ENCODE peak calls at places on chromosomes 4 and X, in six cellular contexts. B, Z, Y, O, C and R are unnamed samples. For H3K9me3, the result is how much of the 10 kb centered on the place peaks cover.

GRCh38 chr4:123599920-123600394 is 203.4 kb downstream of the SPRY1 start:
- DNase-seq in C (peak), Y (peak), B (no peak), Z (peak), O (peak), R (peak)

GRCh38 chr4:2266181-2266580 is 4.3 kb upstream of the MXD4 start:
- DNase-seq in Z (peak), B (no peak), Y (no peak), O (peak), C (no peak), R (no peak)

GRCh38 chr4:113645771-113646455 is 115.6 kb downstream of the CAMK2D start:
- DNase-seq in C (peak), B (peak), O (peak), Z (no peak), Y (peak), R (no peak)

GRCh38 chr4:36651253-36651652 is 369.8 kb downstream of the DTHD1 start:
- DNase-seq in Z (no peak), Y (no peak), B (no peak), O (no peak), C (no peak), R (no peak)

GRCh38 chr4:78370625-78371372 is 180.8 kb upstream of the ANXA3 start:
- DNase-seq in Z (no peak), B (peak), C (no peak), Y (no peak), O (no peak), R (no peak)

GRCh38 chr4:147736458-147736857 is 4.6 kb downstream of the ARHGAP10 start:
- DNase-seq in O (no peak), B (peak), C (peak), Z (no peak), Y (no peak), R (no peak)

GRCh38 chr4:18322111-18322510 is 300.6 kb upstream of the LCORL start:
- DNase-seq in C (no peak), Z (no peak), O (no peak), Y (peak), B (no peak), R (no peak)

GRCh38 chr4:105666693-105667092 is 41.8 kb downstream of the INTS12 start:
- DNase-seq in Z (no peak), C (peak), B (peak), Y (peak), O (no peak), R (no peak)

GRCh38 chrX:143304518-143304917 is 212.8 kb downstream of the SPANXN3 start:
- DNase-seq in Y (no peak), O (no peak), B (no peak), Z (no peak), C (no peak), R (no peak)

GRCh38 chr4:160318567-160319220 is 1215.8 kb downstream of the RAPGEF2 start:
- DNase-seq in B (peak), Z (no peak), Y (no peak), C (no peak), O (no peak), R (no peak)

GRCh38 chr4:85720736-85721135 is 245.8 kb downstream of the ARHGAP24 start:
- DNase-seq in B (peak), O (no peak), Z (no peak), C (no peak), Y (no peak), R (no peak)

GRCh38 chr4:97404876-97405523 is 738.3 kb downstream of the STPG2 start:
- DNase-seq in O (no peak), Y (no peak), B (peak), C (no peak), Z (no peak), R (no peak)

GRCh38 chr4:1595789-1596325 is 88.3 kb downstream of the FAM53A start:
- DNase-seq in Z (no peak), B (no peak), O (no peak), C (no peak), Y (no peak), R (no peak)

GRCh38 chr4:174873931-174874330 is 44.2 kb upstream of the ADAM29 start:
- DNase-seq in Z (no peak), B (peak), O (no peak), Y (peak), C (no peak), R (no peak)

GRCh38 chrX:1385251-1385794 is 6.6 kb downstream of the SLC25A6 start:
- DNase-seq in Z (no peak), B (no peak), C (no peak), Y (no peak), O (peak), R (no peak)

GRCh38 chrX:154373340-154374306 is 811 bp downstream of the FLNA start:
- DNase-seq in Z (peak), C (peak), O (peak), B (peak), Y (peak), R (no peak)

GRCh38 chr4:19707876-19708275 is 543.8 kb upstream of the SLIT2 start:
- DNase-seq in Z (no peak), O (no peak), Y (no peak), C (no peak), B (no peak), R (no peak)
- H3K9me3 ChIP-seq in Z (under half), O (under half), Y (under half), C (under half), B (under half), R (under half)

DNA sequence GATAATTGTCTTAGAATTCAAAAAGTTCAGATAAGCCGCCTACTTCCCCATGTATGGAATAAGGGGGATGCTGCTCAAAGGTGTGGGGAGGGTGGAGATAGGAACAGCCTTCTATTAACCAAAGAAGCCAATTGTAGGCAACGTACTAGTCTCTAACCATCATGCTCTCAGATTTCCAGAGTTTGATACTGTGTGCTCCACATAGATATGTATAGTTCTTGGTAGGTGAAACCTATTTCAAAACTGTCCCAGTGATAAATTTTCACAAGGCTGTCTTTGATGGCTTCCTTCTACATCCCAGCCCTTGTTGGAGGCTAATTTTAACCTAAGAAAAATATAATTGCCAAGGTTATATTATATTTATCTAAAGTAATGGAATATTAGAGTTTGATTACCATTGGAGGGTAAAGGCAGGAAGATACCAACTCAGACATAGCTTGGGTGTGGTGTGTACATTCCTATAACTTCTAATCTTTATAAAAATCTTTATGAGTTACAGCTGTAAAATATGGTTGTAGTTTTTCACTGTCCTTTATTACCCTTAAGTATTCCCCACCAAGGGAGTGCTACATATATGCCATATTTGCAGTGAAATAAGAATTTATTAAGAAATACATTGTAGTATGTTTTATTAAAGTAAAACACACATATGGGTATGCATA is 87.7 kb downstream of the SLC4A4 start:
- DNase-seq in Y (no peak), C (no peak), B (peak), Z (no peak), O (no peak), R (no peak)
- H3K27ac ChIP-seq in Y (no peak), C (no peak), B (no peak), Z (no peak), O (no peak), R (no peak)

DNA sequence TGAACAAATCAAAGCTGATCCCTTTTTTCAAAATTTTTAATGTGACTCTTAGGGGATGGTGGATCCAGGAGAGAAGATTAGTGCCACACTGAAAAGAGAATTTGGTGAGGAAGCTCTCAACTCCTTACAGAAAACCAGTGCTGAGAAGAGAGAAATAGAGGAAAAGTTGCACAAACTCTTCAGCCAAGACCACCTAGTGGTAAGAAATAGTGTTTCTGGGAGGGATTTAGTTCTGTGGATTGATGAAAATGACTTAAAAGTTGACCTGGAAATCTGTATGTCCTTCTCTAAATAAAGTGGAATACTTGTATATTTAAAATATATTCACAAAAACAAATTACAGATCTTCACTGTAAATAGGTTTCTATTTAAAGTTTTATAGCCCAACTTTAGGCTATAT is 29.2 kb downstream of the NUDT9 start:
- DNase-seq in B (no peak), Y (no peak), C (no peak), O (no peak), Z (no peak), R (no peak)
- TF ChIP-seq CTCF in B (peak), Y (peak), C (no peak), O (no peak), Z (no peak), R (no peak)

GRCh38 chr4:110625593-110626292 is 2.9 kb upstream of the PITX2 start:
- DNase-seq in O (no peak), B (no peak), Y (peak), Z (no peak), C (no peak), R (no peak)

GRCh38 chr4:110626532-110627153 is 3.8 kb upstream of the PITX2 start:
- DNase-seq in O (no peak), Z (no peak), Y (no peak), C (no peak), B (no peak), R (no peak)

GRCh38 chr4:110624016-110624770 is 1.3 kb upstream of the PITX2 start:
- DNase-seq in O (no peak), B (no peak), C (no peak), Z (no peak), Y (no peak), R (no peak)

GRCh38 chr4:110623710-110624015 is 786 bp upstream of the PITX2 start:
- DNase-seq in C (no peak), Y (no peak), B (no peak), Z (no peak), O (no peak), R (no peak)

DNA sequence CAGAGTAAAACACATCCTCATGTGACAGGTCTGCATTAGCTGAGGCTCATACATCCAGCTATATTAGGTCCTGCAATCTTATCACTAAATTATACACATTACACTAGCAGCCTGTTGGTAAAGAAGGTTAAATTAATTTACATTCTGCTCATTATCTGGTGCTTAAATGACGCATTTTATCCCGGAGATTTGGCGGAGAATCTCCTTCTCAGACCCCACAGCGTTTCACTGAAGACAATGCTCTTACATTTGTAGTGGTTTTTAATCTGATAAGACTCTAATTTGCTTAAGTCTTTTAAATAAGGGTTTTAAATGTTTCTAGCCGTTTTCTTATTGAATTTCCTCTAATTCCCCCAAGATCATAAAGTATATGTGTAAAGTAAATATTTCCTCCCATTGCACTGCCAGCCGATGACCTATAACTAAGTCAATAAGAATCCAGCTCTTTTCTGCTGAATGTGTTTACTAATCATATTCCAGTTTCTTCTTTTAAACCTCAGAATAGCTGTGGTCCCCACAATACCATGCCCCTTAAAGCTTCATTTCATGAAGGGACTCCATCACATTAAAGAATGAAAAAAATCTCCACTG is 2.1 kb upstream of the PITX2 start:
- DNase-seq in Y (peak), Z (no peak), B (no peak), O (no peak), C (no peak), R (no peak)
- H3K9me3 ChIP-seq in Y (under half), Z (under half), B (under half), O (under half), C (under half), R (under half)

GRCh38 chr4:60582167-60582566 is 618.0 kb upstream of the ADGRL3 start:
- DNase-seq in C (no peak), Z (no peak), O (no peak), Y (no peak), B (no peak), R (no peak)
- H3K27ac ChIP-seq in C (no peak), Z (no peak), O (no peak), Y (no peak), B (no peak), R (no peak)

GRCh38 chr4:33625762-33626161 is 2618.6 kb downstream of the ARAP2 start:
- DNase-seq in O (no peak), B (peak), Z (no peak), Y (peak), C (no peak), R (no peak)
- TF ChIP-seq CTCF in O (no peak), B (peak), Z (no peak), Y (peak), C (no peak), R (no peak)

GRCh38 chr4:386708-387105 is 49.1 kb downstream of the ZNF141 start:
- DNase-seq in O (no peak), Z (no peak), B (no peak), C (no peak), Y (no peak), R (no peak)

GRCh38 chr4:384311-385010 is 46.8 kb downstream of the ZNF141 start:
- DNase-seq in C (no peak), B (no peak), Y (no peak), Z (no peak), O (no peak), R (no peak)

DNA sequence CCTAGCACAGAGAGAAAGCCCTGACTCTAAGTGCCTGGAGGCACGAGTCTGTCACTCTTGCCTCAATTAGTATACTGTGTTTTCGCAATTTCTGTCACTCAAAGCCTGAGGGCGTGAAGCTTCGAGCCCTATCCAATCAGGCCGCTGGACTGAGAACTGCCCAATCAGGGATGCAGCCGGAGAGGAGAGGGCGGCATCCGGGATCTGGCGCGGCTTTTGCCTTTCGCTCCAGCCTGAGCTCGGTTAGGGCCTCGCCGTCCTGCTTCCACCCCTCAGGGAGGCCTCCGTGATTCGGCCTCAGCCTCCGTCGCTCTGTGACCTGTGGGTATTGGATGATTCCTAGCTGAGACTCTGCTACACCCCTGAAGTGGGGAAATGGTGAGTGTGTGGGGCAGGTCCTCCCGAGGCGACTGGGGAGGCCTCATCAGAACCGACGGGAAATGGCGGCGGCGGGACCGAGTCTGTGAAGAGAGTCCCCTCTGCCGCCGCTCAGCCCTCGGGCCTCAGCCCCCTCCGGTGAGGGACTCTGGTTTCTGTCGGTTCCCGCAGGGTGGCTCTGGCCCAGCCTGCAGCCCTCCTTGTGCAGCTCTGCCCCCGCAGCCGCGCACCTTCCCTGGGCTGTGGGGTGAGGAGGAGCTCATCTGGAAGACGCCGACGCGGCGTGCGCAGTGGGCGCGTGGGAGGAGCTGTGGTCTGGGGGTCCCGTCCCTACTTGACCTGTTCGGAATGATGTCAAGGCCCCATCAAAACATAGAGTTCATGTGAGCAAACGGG is 48.5 kb downstream of the ZNF141 start:
- DNase-seq in Z (no peak), O (no peak), Y (no peak), B (no peak), C (no peak), R (no peak)
- H3K9me3 ChIP-seq in Z (half or more), O (half or more), Y (under half), B (under half), C (under half), R (half or more)